ENCODE peak calls at places on chromosomes 5 and 9, in eight cellular contexts. One of them, this sample, is unnamed.

GRCh38 chr5:54758038-54758437 is 227.4 kb downstream of the ESM1 start:
- DNase-seq in nucleus accumbens: no peak
- DNase-seq in A549: no peak
- DNase-seq in CD4-positive, alpha-beta T cell: no peak
- DNase-seq in amniotic stem cell: peak; percentile 78
- DNase-seq in NCI-H774: no peak
- DNase-seq in DND-41: no peak
- DNase-seq in mesendoderm: no peak
- DNase-seq in this sample: no peak

GRCh38 chr9:127778280-127779135 is at the start of gene SH2D3C:
- DNase-seq in nucleus accumbens: no peak
- DNase-seq in A549: no peak
- DNase-seq in CD4-positive, alpha-beta T cell: no peak
- DNase-seq in amniotic stem cell: no peak
- DNase-seq in NCI-H774: no peak
- DNase-seq in DND-41: no peak
- DNase-seq in mesendoderm: no peak
- DNase-seq in this sample: no peak

GRCh38 chr5:59287361-59287760 is 606.2 kb downstream of the PDE4D start:
- DNase-seq in nucleus accumbens: no peak
- DNase-seq in A549: peak; percentile 75
- DNase-seq in CD4-positive, alpha-beta T cell: no peak
- DNase-seq in amniotic stem cell: no peak
- DNase-seq in NCI-H774: no peak
- DNase-seq in DND-41: no peak
- DNase-seq in mesendoderm: peak; percentile 23
- DNase-seq in this sample: no peak

GRCh38 chr5:16787278-16787677 is 148.8 kb downstream of the MYO10 start:
- DNase-seq in nucleus accumbens: no peak
- DNase-seq in A549: no peak
- DNase-seq in CD4-positive, alpha-beta T cell: no peak
- DNase-seq in amniotic stem cell: no peak
- DNase-seq in NCI-H774: no peak
- DNase-seq in DND-41: no peak
- DNase-seq in mesendoderm: no peak
- DNase-seq in this sample: no peak

GRCh38 chr5:133459474-133460155 is 152.7 kb downstream of the FSTL4 start:
- DNase-seq in nucleus accumbens: no peak
- DNase-seq in A549: no peak
- DNase-seq in CD4-positive, alpha-beta T cell: no peak
- DNase-seq in amniotic stem cell: no peak
- DNase-seq in NCI-H774: no peak
- DNase-seq in DND-41: no peak
- DNase-seq in mesendoderm: no peak
- DNase-seq in this sample: no peak

GRCh38 chr5:177491429-177491945 is 5.9 kb downstream of the PDLIM7 start:
- DNase-seq in nucleus accumbens: no peak
- DNase-seq in A549: peak; percentile 79
- DNase-seq in CD4-positive, alpha-beta T cell: no peak
- DNase-seq in amniotic stem cell: no peak
- DNase-seq in NCI-H774: no peak
- DNase-seq in DND-41: peak; percentile 44
- DNase-seq in mesendoderm: peak; percentile 91
- DNase-seq in this sample: peak; percentile 91

GRCh38 chr9:72864327-72864726 is 88.5 kb downstream of the ALDH1A1 start:
- DNase-seq in nucleus accumbens: no peak
- DNase-seq in A549: no peak
- DNase-seq in CD4-positive, alpha-beta T cell: no peak
- DNase-seq in amniotic stem cell: no peak
- DNase-seq in NCI-H774: no peak
- DNase-seq in DND-41: no peak
- DNase-seq in mesendoderm: no peak
- DNase-seq in this sample: no peak

GRCh38 chr5:56698463-56699381 is 116.6 kb upstream of the MAP3K1 start:
- DNase-seq in nucleus accumbens: no peak
- DNase-seq in A549: no peak
- DNase-seq in CD4-positive, alpha-beta T cell: no peak
- DNase-seq in amniotic stem cell: no peak
- DNase-seq in NCI-H774: no peak
- DNase-seq in DND-41: no peak
- DNase-seq in mesendoderm: peak; percentile 76
- DNase-seq in this sample: no peak

GRCh38 chr9:32378993-32379729 is 5.3 kb upstream of the ACO1 start:
- DNase-seq in nucleus accumbens: peak; percentile 32
- DNase-seq in A549: peak; percentile 82
- DNase-seq in CD4-positive, alpha-beta T cell: peak; percentile 36
- DNase-seq in amniotic stem cell: peak; percentile 67
- DNase-seq in NCI-H774: peak; percentile 75
- DNase-seq in DND-41: peak; percentile 61
- DNase-seq in mesendoderm: peak; percentile 88
- DNase-seq in this sample: peak; percentile 89

GRCh38 chr5:5169466-5169865 is 29.3 kb downstream of the ADAMTS16 start:
- DNase-seq in nucleus accumbens: no peak
- DNase-seq in A549: no peak
- DNase-seq in CD4-positive, alpha-beta T cell: no peak
- DNase-seq in amniotic stem cell: no peak
- DNase-seq in NCI-H774: no peak
- DNase-seq in DND-41: no peak
- DNase-seq in mesendoderm: no peak
- DNase-seq in this sample: no peak

GRCh38 chr5:162429161-162429560 is 361.6 kb downstream of the GABRG2 start:
- DNase-seq in nucleus accumbens: no peak
- DNase-seq in A549: no peak
- DNase-seq in CD4-positive, alpha-beta T cell: no peak
- DNase-seq in amniotic stem cell: no peak
- DNase-seq in NCI-H774: no peak
- DNase-seq in DND-41: no peak
- DNase-seq in mesendoderm: no peak
- DNase-seq in this sample: no peak

GRCh38 chr9:13904311-13904710 is 409.6 kb downstream of the NFIB start:
- DNase-seq in nucleus accumbens: no peak
- DNase-seq in A549: no peak
- DNase-seq in CD4-positive, alpha-beta T cell: no peak
- DNase-seq in amniotic stem cell: no peak
- DNase-seq in NCI-H774: no peak
- DNase-seq in DND-41: no peak
- DNase-seq in mesendoderm: no peak
- DNase-seq in this sample: no peak

GRCh38 chr5:157267766-157268480 is 2.0 kb downstream of the CYFIP2 start:
- DNase-seq in nucleus accumbens: no peak
- DNase-seq in A549: no peak
- DNase-seq in CD4-positive, alpha-beta T cell: no peak
- DNase-seq in amniotic stem cell: no peak
- DNase-seq in NCI-H774: no peak
- DNase-seq in DND-41: no peak
- DNase-seq in mesendoderm: no peak
- DNase-seq in this sample: peak; percentile 56

GRCh38 chr9:136409557-136410455 is 608 bp downstream of the ENTR1 start:
- DNase-seq in nucleus accumbens: no peak
- DNase-seq in A549: peak; percentile 24
- DNase-seq in CD4-positive, alpha-beta T cell: no peak
- DNase-seq in amniotic stem cell: no peak
- DNase-seq in NCI-H774: peak; percentile 29
- DNase-seq in DND-41: peak; percentile 38
- DNase-seq in mesendoderm: peak; percentile 44
- DNase-seq in this sample: peak; percentile 74

GRCh38 chr5:168609806-168610482 is 30.8 kb upstream of the PANK3 start:
- DNase-seq in nucleus accumbens: no peak
- DNase-seq in A549: no peak
- DNase-seq in CD4-positive, alpha-beta T cell: no peak
- DNase-seq in amniotic stem cell: no peak
- DNase-seq in NCI-H774: no peak
- DNase-seq in DND-41: no peak
- DNase-seq in mesendoderm: no peak
- DNase-seq in this sample: no peak

GRCh38 chr9:120394058-120394669 is 185.8 kb downstream of the CDK5RAP2 start:
- DNase-seq in nucleus accumbens: no peak
- DNase-seq in A549: no peak
- DNase-seq in CD4-positive, alpha-beta T cell: no peak
- DNase-seq in amniotic stem cell: peak; percentile 72
- DNase-seq in NCI-H774: no peak
- DNase-seq in DND-41: peak; percentile 64
- DNase-seq in mesendoderm: no peak
- DNase-seq in this sample: no peak

GRCh38 chr9:97982191-97982718 is 886 bp upstream of the ANP32B start:
- DNase-seq in nucleus accumbens: no peak
- DNase-seq in A549: no peak
- DNase-seq in CD4-positive, alpha-beta T cell: no peak
- DNase-seq in amniotic stem cell: no peak
- DNase-seq in NCI-H774: no peak
- DNase-seq in DND-41: peak; percentile 26
- DNase-seq in mesendoderm: no peak
- DNase-seq in this sample: no peak

GRCh38 chr5:77751328-77752023 is 24.7 kb downstream of the TBCA start:
- DNase-seq in nucleus accumbens: no peak
- DNase-seq in A549: no peak
- DNase-seq in CD4-positive, alpha-beta T cell: no peak
- DNase-seq in amniotic stem cell: no peak
- DNase-seq in NCI-H774: no peak
- DNase-seq in DND-41: no peak
- DNase-seq in mesendoderm: peak; percentile 37
- DNase-seq in this sample: no peak

GRCh38 chr5:50745221-50745620 is 78.8 kb downstream of the PARP8 start:
- DNase-seq in nucleus accumbens: no peak
- DNase-seq in A549: no peak
- DNase-seq in CD4-positive, alpha-beta T cell: no peak
- DNase-seq in amniotic stem cell: no peak
- DNase-seq in NCI-H774: peak; percentile 41
- DNase-seq in DND-41: no peak
- DNase-seq in mesendoderm: no peak
- DNase-seq in this sample: no peak

GRCh38 chr9:131876486-131876885 is 136.6 kb upstream of the RAPGEF1 start:
- DNase-seq in nucleus accumbens: no peak
- DNase-seq in A549: no peak
- DNase-seq in CD4-positive, alpha-beta T cell: no peak
- DNase-seq in amniotic stem cell: no peak
- DNase-seq in NCI-H774: no peak
- DNase-seq in DND-41: no peak
- DNase-seq in mesendoderm: no peak
- DNase-seq in this sample: no peak

GRCh38 chr9:132074736-132075135 is 4.9 kb downstream of the MED27 start:
- DNase-seq in nucleus accumbens: no peak
- DNase-seq in A549: no peak
- DNase-seq in CD4-positive, alpha-beta T cell: no peak
- DNase-seq in amniotic stem cell: peak; percentile 15
- DNase-seq in NCI-H774: no peak
- DNase-seq in DND-41: no peak
- DNase-seq in mesendoderm: no peak
- DNase-seq in this sample: peak; percentile 14

GRCh38 chr5:161851691-161852299 is 3.9 kb downstream of the GABRA1 start:
- DNase-seq in nucleus accumbens: no peak
- DNase-seq in A549: peak; percentile 7
- DNase-seq in CD4-positive, alpha-beta T cell: no peak
- DNase-seq in amniotic stem cell: no peak
- DNase-seq in NCI-H774: no peak
- DNase-seq in DND-41: no peak
- DNase-seq in mesendoderm: no peak
- DNase-seq in this sample: peak; percentile 62

This sample was measured in Karpas-422.